ENCODE peak calls at places on chromosomes 13 and 19, in four cellular contexts. N is HepG2, A is HEK293T, G is K562. W is an unnamed sample.

GRCh38 chr19:51417107-51417806 is at the start of gene SIGLEC10:
- DNase-seq in N (no peak), A (no peak), G (peak), W (peak)

GRCh38 chr13:71704650-71705049 is 162.4 kb downstream of the DACH1 start:
- DNase-seq in N (no peak), A (no peak), G (no peak), W (no peak)

GRCh38 chr13:32538621-32539246 is at the start of gene N4BP2L2:
- DNase-seq in N (peak), A (peak), G (peak), W (peak)

GRCh38 chr19:13155472-13156284 is 5.5 kb downstream of the IER2 start:
- DNase-seq in N (peak), A (no peak), G (peak), W (peak)

GRCh38 chr13:50167224-50167947 is 152.1 kb downstream of the KCNRG start:
- DNase-seq in N (no peak), A (no peak), G (peak), W (no peak)

GRCh38 chr13:103130681-103131210 is 64.5 kb upstream of the SLC10A2 start:
- DNase-seq in N (peak), A (no peak), G (no peak), W (no peak)

GRCh38 chr19:31378404-31378803 is 29.2 kb upstream of the TSHZ3 start:
- DNase-seq in N (peak), A (no peak), G (no peak), W (no peak)

GRCh38 chr13:83086948-83087347 is 795.3 kb downstream of the SLITRK1 start:
- DNase-seq in N (no peak), A (no peak), G (no peak), W (no peak)

GRCh38 chr19:16328824-16329482 is 4.3 kb downstream of the KLF2 start:
- DNase-seq in N (no peak), A (no peak), G (no peak), W (no peak)

GRCh38 chr19:38012944-38013343 is 105.9 kb downstream of the SIPA1L3 start:
- DNase-seq in N (no peak), A (no peak), G (no peak), W (peak)

GRCh38 chr13:88726075-88726474 is 1054.9 kb downstream of the SLITRK5 start:
- DNase-seq in N (no peak), A (no peak), G (no peak), W (no peak)

GRCh38 chr19:58001895-58002369 is 688 bp downstream of the ZNF606 start:
- DNase-seq in N (peak), A (no peak), G (no peak), W (no peak)

GRCh38 chr13:59531571-59532091 is 632.1 kb downstream of the DIAPH3 start:
- DNase-seq in N (peak), A (peak), G (peak), W (peak)

GRCh38 chr13:97125810-97126738 is 96.1 kb upstream of the MBNL2 start:
- DNase-seq in N (no peak), A (peak), G (no peak), W (no peak)

GRCh38 chr13:46492946-46493345 is 60.0 kb upstream of the LRCH1 start:
- DNase-seq in N (peak), A (peak), G (peak), W (no peak)

GRCh38 chr19:8204961-8205360 is 4.2 kb upstream of the CERS4 start:
- DNase-seq in N (no peak), A (no peak), G (no peak), W (peak)

GRCh38 chr19:1862424-1863307 is 713 bp downstream of the KLF16 start:
- DNase-seq in N (no peak), A (peak), G (peak), W (peak)

GRCh38 chr19:17526922-17527321 is 15.5 kb downstream of the PGLS start:
- DNase-seq in N (no peak), A (no peak), G (no peak), W (no peak)
- TF ChIP-seq ELF4 in N (no peak), A (no peak), G (no peak), W (no peak)

GRCh38 chr19:3283886-3284657 is 59.6 kb downstream of the CELF5 start:
- DNase-seq in N (no peak), A (no peak), G (no peak), W (no peak)
- TF ChIP-seq ELF4 in N (no peak), A (no peak), G (no peak), W (no peak)

GRCh38 chr13:110341445-110342247 is 34.6 kb downstream of the COL4A2 start:
- DNase-seq in N (no peak), A (no peak), G (no peak), W (no peak)
- TF ChIP-seq ELF4 in N (no peak), A (no peak), G (no peak), W (no peak)

GRCh38 chr13:27266937-27267336 is 3.7 kb upstream of the RASL11A start:
- DNase-seq in N (no peak), A (no peak), G (no peak), W (no peak)
- TF ChIP-seq ELF4 in N (no peak), A (no peak), G (no peak), W (no peak)

GRCh38 chr13:61486496-61486895 is 70.8 kb upstream of the PCDH20 start:
- DNase-seq in N (no peak), A (no peak), G (no peak), W (no peak)
- TF ChIP-seq ELF4 in N (no peak), A (no peak), G (no peak), W (no peak)

GRCh38 chr19:749811-750210 is 1.1 kb upstream of the MISP start:
- DNase-seq in N (no peak), A (no peak), G (no peak), W (no peak)

GRCh38 chr19:752652-753517 is 2.0 kb downstream of the MISP start:
- DNase-seq in N (peak), A (no peak), G (peak), W (no peak)

GRCh38 chr19:751501-752341 is 809 bp downstream of the MISP start:
- DNase-seq in N (peak), A (no peak), G (peak), W (no peak)

GRCh38 chr19:748274-748598 is 2.7 kb upstream of the MISP start:
- DNase-seq in N (no peak), A (no peak), G (peak), W (no peak)

DNA sequence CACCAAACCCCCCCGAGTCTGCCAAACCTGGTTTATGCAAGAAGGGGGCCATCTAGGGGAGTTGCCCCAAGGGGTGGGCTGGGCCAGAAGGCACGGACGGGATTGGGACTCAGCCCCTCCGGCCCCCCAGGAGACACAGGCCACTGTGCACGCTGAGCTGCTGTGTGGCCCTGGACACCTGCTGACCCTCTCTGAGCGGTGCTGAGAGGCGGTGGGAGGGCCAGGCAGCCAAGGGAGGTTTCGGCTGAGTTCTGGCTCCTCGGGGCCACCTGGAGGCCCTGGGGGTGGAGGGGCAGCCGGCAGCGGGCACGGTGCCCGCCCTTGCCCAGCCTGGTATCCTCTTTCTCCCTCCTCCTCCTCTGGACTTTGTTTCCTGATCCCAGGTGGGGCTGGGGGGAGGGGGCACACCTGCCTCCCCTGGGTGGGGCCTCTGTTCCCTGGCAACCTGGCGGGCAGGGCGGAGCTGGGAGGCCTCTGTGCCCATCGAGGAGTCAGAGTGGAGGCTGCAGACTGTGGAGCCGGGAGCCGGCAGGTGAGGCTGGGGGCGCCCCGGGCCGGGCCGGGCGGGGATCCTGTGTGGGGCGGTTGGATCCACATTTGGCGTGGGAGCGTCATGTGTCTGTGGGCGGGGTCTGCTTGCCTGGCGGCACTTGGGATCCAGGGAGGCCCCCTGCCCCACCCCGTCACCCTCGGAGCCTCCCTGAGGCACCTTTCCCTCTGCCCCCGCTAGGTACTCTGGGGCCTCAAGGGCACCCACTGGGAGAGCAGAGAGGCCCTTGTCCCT is at the start of gene MISP:
- DNase-seq in N (no peak), A (no peak), G (peak), W (no peak)
- TF ChIP-seq ELF4 in N (no peak), A (no peak), G (no peak), W (no peak)

GRCh38 chr19:44749318-44749717 is 810 bp downstream of the BCL3 start:
- DNase-seq in N (no peak), A (no peak), G (no peak), W (no peak)

GRCh38 chr19:44746946-44747738 is 1.4 kb upstream of the BCL3 start:
- DNase-seq in N (peak), A (peak), G (peak), W (peak)

GRCh38 chr19:44749994-44750393 is 1.5 kb downstream of the BCL3 start:
- DNase-seq in N (no peak), A (no peak), G (no peak), W (no peak)

GRCh38 chr19:44747739-44748425 is 626 bp upstream of the BCL3 start:
- DNase-seq in N (peak), A (peak), G (no peak), W (no peak)

GRCh38 chr19:44748426-44749254 is at the start of gene BCL3:
- DNase-seq in N (no peak), A (peak), G (peak), W (no peak)
- TF ChIP-seq ELF4 in N (no peak), A (no peak), G (no peak), W (no peak)